ENCODE peak calls at places on chromosome 4, in six cellular contexts. J is fibroblast of mammary gland, F is SK-N-SH, G is fibroblast of pulmonary artery, I is OCI-LY7, X is IMR-90. C is an unnamed sample.

GRCh38 chr4:3302164-3302785 is 9.5 kb downstream of the RGS12 start:
- DNase-seq in J (no peak), F (no peak), G (no peak), I (no peak), X (no peak), C (no peak)

GRCh38 chr4:46979283-46979682 is 14.1 kb downstream of the GABRA4 start:
- DNase-seq in J (no peak), F (no peak), G (no peak), I (no peak), X (no peak), C (no peak)

GRCh38 chr4:183469936-183470335 is 25.5 kb downstream of the CDKN2AIP start:
- DNase-seq in J (peak), F (no peak), G (peak), I (no peak), X (peak), C (no peak)

GRCh38 chr4:98747659-98748091 is 89.3 kb upstream of the TSPAN5 start:
- DNase-seq in J (no peak), F (no peak), G (no peak), I (no peak), X (no peak), C (no peak)

GRCh38 chr4:116272336-116272735 is 813.0 kb downstream of the TRAM1L1 start:
- DNase-seq in J (no peak), F (no peak), G (no peak), I (no peak), X (no peak), C (no peak)

GRCh38 chr4:41192136-41192535 is 22.2 kb downstream of the APBB2 start:
- DNase-seq in J (peak), F (no peak), G (peak), I (no peak), X (peak), C (no peak)

GRCh38 chr4:7978489-7978888 is 38.8 kb upstream of the AFAP1 start:
- DNase-seq in J (no peak), F (no peak), G (no peak), I (no peak), X (no peak), C (no peak)

GRCh38 chr4:791866-792630 is 33.9 kb downstream of the CPLX1 start:
- DNase-seq in J (no peak), F (no peak), G (no peak), I (no peak), X (no peak), C (no peak)

GRCh38 chr4:26287748-26288147 is 33.1 kb upstream of the RBPJ start:
- DNase-seq in J (no peak), F (no peak), G (no peak), I (no peak), X (no peak), C (no peak)

GRCh38 chr4:173794662-173795061 is 264.6 kb upstream of the HAND2 start:
- DNase-seq in J (peak), F (no peak), G (peak), I (no peak), X (peak), C (peak)

GRCh38 chr4:38606587-38606905 is 57.5 kb upstream of the KLF3 start:
- DNase-seq in J (no peak), F (no peak), G (no peak), I (no peak), X (no peak), C (no peak)

GRCh38 chr4:61872983-61873382 is 672.9 kb downstream of the ADGRL3 start:
- DNase-seq in J (no peak), F (no peak), G (no peak), I (no peak), X (no peak), C (no peak)

GRCh38 chr4:32752962-32753361 is 2032.8 kb downstream of the PCDH7 start:
- DNase-seq in J (no peak), F (no peak), G (no peak), I (no peak), X (no peak), C (no peak)

GRCh38 chr4:95165926-95166524 is 382.7 kb downstream of the UNC5C start:
- DNase-seq in J (peak), F (peak), G (peak), I (peak), X (peak), C (peak)

GRCh38 chr4:176563591-176563990 is 229.1 kb downstream of the VEGFC start:
- DNase-seq in J (peak), F (no peak), G (peak), I (no peak), X (peak), C (no peak)

GRCh38 chr4:88818650-88819470 is 121.2 kb upstream of the NAP1L5 start:
- DNase-seq in J (peak), F (peak), G (peak), I (peak), X (peak), C (peak)

GRCh38 chr4:76570141-76570989 is 135.3 kb downstream of the SHROOM3 start:
- DNase-seq in J (peak), F (no peak), G (no peak), I (no peak), X (peak), C (peak)

GRCh38 chr4:76576824-76577223 is 141.8 kb downstream of the SHROOM3 start:
- DNase-seq in J (no peak), F (no peak), G (no peak), I (no peak), X (no peak), C (no peak)

GRCh38 chr4:174317531-174317930 is 33.8 kb downstream of the CEP44 start:
- DNase-seq in J (peak), F (no peak), G (peak), I (no peak), X (peak), C (no peak)

GRCh38 chr4:184792334-184792733 is 33.4 kb downstream of the ACSL1 start:
- DNase-seq in J (no peak), F (no peak), G (no peak), I (no peak), X (no peak), C (no peak)

GRCh38 chr4:174037049-174037448 is 246.4 kb downstream of the FBXO8 start:
- DNase-seq in J (peak), F (no peak), G (no peak), I (no peak), X (no peak), C (no peak)

GRCh38 chr4:38132140-38132673 is 172.0 kb downstream of the PTTG2 start:
- DNase-seq in J (peak), F (peak), G (peak), I (no peak), X (peak), C (peak)

GRCh38 chr4:1556541-1557220 is 127.4 kb downstream of the FAM53A start:
- DNase-seq in J (no peak), F (peak), G (no peak), I (no peak), X (no peak), C (no peak)

GRCh38 chr4:183249854-183250253 is 70.2 kb downstream of the CLDN22 start:
- DNase-seq in J (peak), F (peak), G (peak), I (peak), X (peak), C (peak)

GRCh38 chr4:38060829-38061431 is 100.7 kb downstream of the PTTG2 start:
- DNase-seq in J (peak), F (peak), G (peak), I (no peak), X (peak), C (no peak)

GRCh38 chr4:85514117-85514516 is 39.2 kb downstream of the ARHGAP24 start:
- DNase-seq in J (no peak), F (no peak), G (no peak), I (no peak), X (no peak), C (no peak)

GRCh38 chr4:141132689-141133145 is 552 bp downstream of the RNF150 start:
- DNase-seq in J (no peak), F (peak), G (peak), I (no peak), X (peak), C (no peak)

GRCh38 chr4:52852696-52853095 is 9.4 kb upstream of the RASL11B start:
- DNase-seq in J (no peak), F (no peak), G (no peak), I (no peak), X (no peak), C (peak)

GRCh38 chr4:122765702-122766352 is 33.3 kb downstream of the BBS12 start:
- DNase-seq in J (peak), F (no peak), G (peak), I (no peak), X (peak), C (peak)

GRCh38 chr4:10371869-10372471 is 85.3 kb downstream of the ZNF518B start:
- DNase-seq in J (no peak), F (no peak), G (peak), I (no peak), X (peak), C (peak)

GRCh38 chr4:152605641-152606304 is 69.9 kb upstream of the FBXW7 start:
- DNase-seq in J (peak), F (peak), G (peak), I (no peak), X (peak), C (peak)

GRCh38 chr4:151015458-151016344 is 617 bp upstream of the LRBA start:
- DNase-seq in J (peak), F (peak), G (peak), I (peak), X (peak), C (peak)

GRCh38 chr4:84150177-84150576 is 348.9 kb downstream of the NKX6-1 start:
- DNase-seq in J (no peak), F (no peak), G (no peak), I (no peak), X (no peak), C (no peak)

GRCh38 chr4:84146300-84146942 is 352.7 kb downstream of the NKX6-1 start:
- DNase-seq in J (no peak), F (no peak), G (no peak), I (no peak), X (no peak), C (no peak)

GRCh38 chr4:84151574-84151973 is 347.5 kb downstream of the NKX6-1 start:
- DNase-seq in J (no peak), F (no peak), G (no peak), I (no peak), X (no peak), C (no peak)
- TF ChIP-seq CTCF in J (no peak), F (no peak), G (no peak), I (peak), X (no peak), C (no peak)

DNA sequence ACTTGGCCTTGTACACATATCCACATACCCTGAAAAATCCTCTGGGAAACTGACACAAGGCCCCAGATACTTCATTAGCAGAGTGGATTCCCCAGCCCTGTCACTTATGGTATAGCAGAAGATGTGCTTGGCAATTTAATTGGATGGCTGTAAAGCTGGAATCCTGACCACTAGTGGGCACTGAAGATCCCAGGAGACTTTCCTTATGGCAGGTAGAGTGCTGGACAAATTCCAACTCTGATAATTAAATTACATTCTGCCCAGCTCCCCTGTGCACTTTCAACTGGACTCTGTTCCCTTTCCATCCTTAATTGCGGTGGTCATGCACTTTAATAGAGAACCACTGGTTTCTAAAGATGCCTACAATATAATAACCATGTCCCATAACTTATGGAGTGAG is 119.8 kb downstream of the DCK start:
- DNase-seq in J (no peak), F (no peak), G (no peak), I (peak), X (no peak), C (no peak)
- TF ChIP-seq CTCF in J (peak), F (peak), G (peak), I (peak), X (peak), C (peak)

GRCh38 chr4:113502476-113502875 is 259.1 kb downstream of the CAMK2D start:
- DNase-seq in J (peak), F (no peak), G (peak), I (no peak), X (peak), C (no peak)
- TF ChIP-seq CTCF in J (no peak), F (no peak), G (no peak), I (no peak), X (no peak), C (no peak)

GRCh38 chr4:17323619-17324400 is 188.1 kb downstream of the QDPR start:
- DNase-seq in J (no peak), F (no peak), G (no peak), I (no peak), X (peak), C (peak)

GRCh38 chr4:17325098-17325497 is 186.8 kb downstream of the QDPR start:
- DNase-seq in J (no peak), F (no peak), G (no peak), I (no peak), X (no peak), C (no peak)

GRCh38 chr4:17322514-17322913 is 189.4 kb downstream of the QDPR start:
- DNase-seq in J (no peak), F (no peak), G (no peak), I (no peak), X (peak), C (no peak)

GRCh38 chr4:17326756-17327155 is 185.1 kb downstream of the QDPR start:
- DNase-seq in J (no peak), F (no peak), G (no peak), I (no peak), X (no peak), C (no peak)

DNA sequence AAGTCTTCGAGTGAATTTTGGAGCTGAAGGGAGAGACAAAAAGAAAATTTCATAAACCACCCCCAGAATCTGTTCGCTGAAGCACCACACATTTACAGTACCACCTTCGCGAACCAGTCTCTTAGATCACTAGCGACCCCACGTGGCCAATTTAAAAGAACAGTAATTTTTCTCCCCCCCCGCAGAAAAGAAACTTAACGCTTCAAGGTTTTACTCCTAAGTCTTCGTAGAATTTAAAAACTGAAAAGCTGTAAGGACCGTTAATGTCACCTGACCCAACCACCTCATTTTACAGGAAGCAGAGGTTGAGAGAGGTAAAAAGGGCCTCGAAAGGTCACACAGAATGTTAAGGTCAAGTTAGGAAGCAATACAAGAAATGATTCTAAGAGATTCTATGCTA is 187.5 kb downstream of the QDPR start:
- DNase-seq in J (peak), F (peak), G (peak), I (peak), X (peak), C (peak)
- TF ChIP-seq CTCF in J (peak), F (peak), G (peak), I (peak), X (peak), C (peak)

DNA sequence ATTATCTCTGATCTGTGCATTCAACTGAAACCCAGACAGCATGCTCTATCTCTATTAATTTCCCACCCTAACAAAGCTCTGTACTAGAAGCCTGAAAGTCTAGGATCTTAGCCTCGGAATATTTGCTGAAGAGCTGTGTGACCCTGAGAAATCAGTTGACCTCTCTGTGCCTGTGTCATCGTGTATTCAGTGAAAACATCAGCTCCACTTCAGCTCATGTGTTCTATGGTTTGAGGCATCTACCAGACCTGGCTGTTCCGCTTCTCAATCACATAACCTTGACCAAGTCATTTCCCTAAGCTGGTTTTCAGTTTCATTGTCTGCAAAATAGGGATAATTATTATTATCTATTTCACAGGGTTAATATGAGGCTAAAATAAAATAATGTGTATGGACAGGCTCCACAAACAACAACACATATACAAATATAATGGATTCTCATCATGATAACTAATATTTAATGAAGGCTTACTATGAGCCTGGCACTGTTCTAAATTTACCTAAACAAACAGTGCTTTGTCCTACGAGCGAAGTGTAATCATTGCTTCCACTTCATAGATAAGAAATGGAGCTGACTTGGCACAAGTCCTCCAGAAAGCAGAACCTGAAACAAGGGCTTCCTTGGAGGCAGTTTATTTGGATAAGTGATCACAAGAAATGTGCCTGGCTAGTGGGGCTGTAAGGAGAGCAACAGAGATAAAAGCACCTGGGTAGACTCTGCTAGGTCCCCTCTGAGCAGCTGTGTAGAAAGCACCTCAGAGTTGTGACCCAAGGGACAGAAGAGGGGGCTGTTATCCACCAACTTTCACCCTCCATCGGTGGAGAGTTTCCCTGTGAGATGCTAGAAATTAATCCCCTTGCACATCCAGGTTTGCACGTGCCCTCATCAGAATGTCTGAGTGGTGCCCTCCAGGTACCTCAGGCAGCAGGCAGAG is 356.9 kb downstream of the RAB28 start:
- DNase-seq in J (no peak), F (no peak), G (no peak), I (no peak), X (no peak), C (no peak)
- TF ChIP-seq CTCF in J (no peak), F (no peak), G (no peak), I (no peak), X (no peak), C (no peak)